ENCODE peak calls at places on chromosomes 16 and 17, in ten cellular contexts. S is sciatic nerve; H is activated CD4-positive, alpha-beta T cell treated with anti-CD3 and anti-CD28 coated beads, Interleukin-2, amount 10 ng/mL, durations not matched to agents 7 days and 5 days; T is substantia nigra; Z is activated gamma-delta T cell; D is H9; O is activated T-helper 2 cell treated with anti-CD3 and anti-CD28 coated beads, Interferon-gamma antibody, Interleukin-2, Interleukin-4, amounts not matched to agents 10 μg/mL and 5 μg/mL and 100 μg/mL, durations not matched to agents 14 hours and 24 hours and 36 hours; R is T-helper 1 cell; I is pancreas; F is NCI-H2081. Y is an unnamed sample.
A peak's percentile ranks its signal among the peaks of the same experiment; 100 is the strongest.

GRCh38 chr16:2090819-2091721 is 43.3 kb downstream of the TSC2 start:
- DNase-seq in I (peak; percentile 98), S (peak; percentile 77), H (no peak), O (no peak), F (peak; percentile 60), R (peak; percentile 18), T (no peak), D (peak; percentile 91), Z (no peak), Y (peak; percentile 45)

GRCh38 chr17:52025231-52025630 is 133.3 kb downstream of the CA10 start:
- DNase-seq in S (no peak), O (no peak), I (no peak), D (no peak), Z (no peak), R (no peak), H (no peak), T (no peak), F (no peak), Y (no peak)

GRCh38 chr17:79995691-79996090 is 40.0 kb downstream of the TBC1D16 start:
- DNase-seq in D (no peak), I (no peak), H (no peak), Z (no peak), O (no peak), S (no peak), T (no peak), R (no peak), F (no peak), Y (no peak)

GRCh38 chr17:31857920-31858646 is 961 bp downstream of the COPRS start:
- DNase-seq in D (no peak), R (no peak), I (no peak), F (no peak), Z (no peak), H (no peak), T (no peak), O (no peak), S (no peak), Y (no peak)

GRCh38 chr17:42598905-42599304 is 10.3 kb downstream of the RETREG3 start:
- DNase-seq in I (no peak), F (no peak), S (no peak), R (no peak), T (no peak), D (no peak), Z (no peak), H (no peak), O (no peak), Y (no peak)

GRCh38 chr16:19645557-19645981 is 72.5 kb downstream of the KNOP1 start:
- DNase-seq in H (no peak), F (no peak), T (no peak), D (no peak), O (no peak), S (peak; percentile 89), R (no peak), Z (no peak), I (no peak), Y (no peak)

GRCh38 chr16:50293041-50293783 is 26.9 kb downstream of the ADCY7 start:
- DNase-seq in Z (no peak), D (no peak), H (no peak), T (no peak), R (no peak), S (no peak), O (no peak), I (no peak), F (no peak), Y (no peak)

GRCh38 chr17:41464682-41465081 is 2.5 kb downstream of the KRT32 start:
- DNase-seq in Z (no peak), O (no peak), F (no peak), R (no peak), H (no peak), S (no peak), I (no peak), D (no peak), T (no peak), Y (no peak)

GRCh38 chr16:58426960-58427359 is 34.7 kb downstream of the GINS3 start:
- DNase-seq in S (no peak), Z (no peak), R (no peak), I (no peak), O (no peak), T (no peak), H (no peak), F (no peak), D (no peak), Y (no peak)

GRCh38 chr16:73068546-73069401 is 20.8 kb upstream of the ZFHX3 start:
- DNase-seq in R (no peak), T (no peak), O (no peak), H (no peak), F (no peak), S (peak; percentile 76), I (peak; percentile 68), Z (no peak), D (no peak), Y (no peak)

GRCh38 chr16:8572919-8573724 is 17.2 kb downstream of the TMEM114 start:
- DNase-seq in R (no peak), H (no peak), F (no peak), Z (no peak), D (peak; percentile 56), T (no peak), S (no peak), I (no peak), O (no peak), Y (no peak)

GRCh38 chr16:87721622-87722565 is 43.9 kb downstream of the KLHDC4 start:
- DNase-seq in R (no peak), H (no peak), F (no peak), S (no peak), I (no peak), Z (no peak), T (no peak), D (no peak), O (no peak), Y (no peak)

GRCh38 chr16:1772908-1773702 is at the start of gene MRPS34:
- DNase-seq in Z (peak; percentile 59), S (peak; percentile 90), F (peak; percentile 72), D (peak; percentile 91), O (peak; percentile 80), T (peak; percentile 33), I (peak; percentile 92), R (peak; percentile 68), H (peak; percentile 81), Y (peak; percentile 79)

GRCh38 chr17:9056566-9056965 is 35.3 kb downstream of the NTN1 start:
- DNase-seq in I (no peak), S (no peak), O (no peak), H (no peak), R (no peak), F (no peak), T (no peak), Z (no peak), D (peak; percentile 22), Y (no peak)

GRCh38 chr17:75153854-75154194 is 488 bp downstream of the JPT1 start:
- DNase-seq in F (no peak), T (no peak), H (peak; percentile 34), O (peak; percentile 25), S (peak; percentile 56), I (peak; percentile 64), D (no peak), Z (no peak), R (no peak), Y (no peak)

GRCh38 chr16:10831899-10832886 is 13.6 kb upstream of the TVP23A start:
- DNase-seq in D (no peak), H (no peak), O (no peak), Z (no peak), F (no peak), S (no peak), R (no peak), I (no peak), T (no peak), Y (no peak)

GRCh38 chr17:41343031-41343430 is 7.6 kb downstream of the KRT33A start:
- DNase-seq in D (no peak), O (no peak), T (no peak), R (no peak), H (no peak), S (no peak), Z (no peak), I (no peak), F (no peak), Y (no peak)

GRCh38 chr17:12566281-12567002 is 99.2 kb upstream of the MYOCD start:
- DNase-seq in I (no peak), S (no peak), Z (no peak), O (no peak), F (no peak), R (no peak), T (no peak), H (no peak), D (peak; percentile 63), Y (no peak)

GRCh38 chr16:35557731-35558130 is 2098.3 kb downstream of the TP53TG3F start:
- DNase-seq in H (no peak), O (no peak), Z (no peak), F (no peak), S (no peak), R (no peak), D (no peak), I (no peak), T (no peak), Y (no peak)

GRCh38 chr17:17096438-17097178 is 54.4 kb downstream of the MPRIP start:
- DNase-seq in Z (no peak), F (no peak), R (no peak), D (no peak), S (no peak), H (no peak), I (no peak), O (no peak), T (no peak), Y (no peak)